ENCODE peak calls at places on chromosomes 12 and 14, in eight cellular contexts. V, U, J, X, P, T, B and D are unnamed samples.

GRCh38 chr12:94783862-94784261 is 133.5 kb upstream of the TMCC3 start:
- DNase-seq in J (peak), T (no peak), U (no peak), X (no peak), B (no peak), V (no peak), P (no peak), D (peak)

GRCh38 chr12:104329697-104330096 is 26.2 kb downstream of the EID3 start:
- DNase-seq in U (peak), J (no peak), X (no peak), P (no peak), T (no peak), V (no peak), B (no peak), D (no peak)

GRCh38 chr14:32933623-32933942 is 5.1 kb upstream of the NPAS3 start:
- DNase-seq in V (no peak), X (no peak), J (peak), B (no peak), U (no peak), P (peak), T (no peak), D (peak)

GRCh38 chr12:46744256-46744655 is 81.5 kb downstream of the SLC38A4 start:
- DNase-seq in P (no peak), B (no peak), U (no peak), V (no peak), X (no peak), J (peak), T (no peak), D (no peak)

GRCh38 chr12:116532986-116533342 is 26.2 kb upstream of the MAP1LC3B2 start:
- DNase-seq in X (no peak), U (no peak), B (no peak), T (no peak), P (no peak), V (no peak), J (no peak), D (no peak)

GRCh38 chr12:115451785-115452736 is 768.1 kb upstream of the TBX3 start:
- DNase-seq in T (peak), B (no peak), J (peak), X (no peak), P (peak), V (no peak), U (no peak), D (no peak)

GRCh38 chr14:66240112-66240511 is 246.1 kb upstream of the CCDC196 start:
- DNase-seq in B (no peak), J (peak), X (no peak), P (no peak), T (no peak), V (no peak), U (no peak), D (peak)

GRCh38 chr14:76834296-76834695 is 8.1 kb downstream of the LRRC74A start:
- DNase-seq in T (no peak), J (no peak), X (no peak), P (no peak), V (no peak), U (no peak), B (no peak), D (no peak)

GRCh38 chr12:49880756-49881390 is 22.8 kb downstream of the FAIM2 start:
- DNase-seq in J (no peak), V (no peak), B (no peak), X (no peak), T (peak), U (no peak), P (no peak), D (no peak)

GRCh38 chr12:1691123-1692007 is 495 bp downstream of the ADIPOR2 start:
- DNase-seq in U (no peak), B (no peak), T (no peak), X (peak), V (peak), P (peak), J (peak), D (no peak)

GRCh38 chr12:26748741-26749431 is 84.1 kb downstream of the ITPR2 start:
- DNase-seq in X (no peak), T (no peak), J (peak), B (no peak), V (no peak), P (peak), U (no peak), D (peak)

GRCh38 chr12:33431648-33432047 is 8.0 kb downstream of the SYT10 start:
- DNase-seq in X (no peak), B (no peak), J (no peak), V (no peak), T (no peak), P (no peak), U (no peak), D (no peak)

GRCh38 chr14:49134940-49135339 is 451.2 kb downstream of the RPS29 start:
- DNase-seq in U (peak), X (no peak), J (no peak), B (no peak), V (no peak), P (no peak), T (no peak), D (no peak)

GRCh38 chr12:27733052-27733656 is 22.5 kb downstream of the MRPS35 start:
- DNase-seq in P (peak), B (no peak), T (peak), J (peak), V (no peak), X (no peak), U (peak), D (peak)

GRCh38 chr14:84420236-84420635 is 1109.7 kb upstream of the FLRT2 start:
- DNase-seq in X (no peak), J (peak), T (no peak), P (peak), U (no peak), B (no peak), V (no peak), D (no peak)

GRCh38 chr14:67623114-67623513 is 3.4 kb downstream of the ARG2 start:
- DNase-seq in V (no peak), P (peak), X (no peak), B (no peak), T (no peak), J (peak), U (no peak), D (no peak)

GRCh38 chr14:73759183-73759713 is 45.1 kb upstream of the PNMA1 start:
- DNase-seq in T (peak), B (no peak), V (no peak), P (peak), X (no peak), U (no peak), J (peak), D (peak)

GRCh38 chr12:114681149-114681849 is 2.7 kb downstream of the TBX3 start:
- DNase-seq in X (no peak), T (peak), J (peak), P (peak), U (no peak), V (no peak), B (no peak), D (peak)

GRCh38 chr14:35992816-35993511 is 166.8 kb downstream of the BRMS1L start:
- DNase-seq in X (no peak), B (no peak), U (no peak), J (no peak), P (no peak), V (no peak), T (no peak), D (no peak)

GRCh38 chr12:39401459-39401858 is 41.5 kb downstream of the KIF21A start:
- DNase-seq in P (peak), B (no peak), U (no peak), T (no peak), V (no peak), X (no peak), J (peak), D (peak)

GRCh38 chr12:58433969-58434368 is 486.3 kb downstream of the LRIG3 start:
- DNase-seq in P (no peak), B (no peak), U (no peak), T (no peak), X (no peak), J (peak), V (no peak), D (no peak)

GRCh38 chr14:69048456-69048855 is 69.4 kb upstream of the ACTN1 start:
- DNase-seq in X (no peak), P (peak), J (peak), B (no peak), V (no peak), T (no peak), U (no peak), D (no peak)

GRCh38 chr12:52032431-52032796 is 18.8 kb upstream of the NR4A1 start:
- DNase-seq in X (peak), U (no peak), V (peak), T (no peak), P (peak), J (peak), B (peak), D (peak)

GRCh38 chr14:52067873-52068740 is 752 bp downstream of the NID2 start:
- DNase-seq in U (no peak), X (no peak), B (no peak), T (peak), V (no peak), J (peak), P (peak), D (peak)

GRCh38 chr12:105670664-105671063 is 340.2 kb downstream of the C12orf75 start:
- DNase-seq in U (no peak), P (peak), B (no peak), T (no peak), J (peak), X (no peak), V (no peak), D (no peak)

GRCh38 chr14:104724407-104724980 is 465 bp downstream of the ADSS1 start:
- DNase-seq in T (peak), V (no peak), J (no peak), X (no peak), B (no peak), U (peak), P (no peak), D (no peak)

GRCh38 chr12:3604750-3605638 is 114.0 kb downstream of the PRMT8 start:
- DNase-seq in T (peak), X (no peak), V (no peak), P (peak), J (peak), U (no peak), B (no peak), D (peak)

GRCh38 chr12:27190761-27191160 is 53.3 kb upstream of the STK38L start:
- DNase-seq in X (no peak), V (no peak), U (peak), J (peak), T (no peak), B (no peak), P (peak), D (peak)

GRCh38 chr14:102776761-102777710 is at the start of gene TRAF3:
- DNase-seq in J (peak), B (no peak), T (peak), X (peak), V (no peak), P (peak), U (peak), D (peak)

GRCh38 chr14:57317248-57317833 is 48.6 kb downstream of the AP5M1 start:
- DNase-seq in T (peak), X (peak), V (peak), P (peak), J (peak), U (peak), B (no peak), D (peak)

GRCh38 chr14:100891051-100891450 is 12.5 kb downstream of the RTL1 start:
- DNase-seq in T (no peak), B (no peak), P (no peak), X (no peak), V (no peak), U (no peak), J (no peak), D (no peak)

GRCh38 chr14:103104654-103105511 is 10.4 kb downstream of the EXOC3L4 start:
- DNase-seq in J (peak), X (peak), V (no peak), T (peak), P (peak), B (no peak), U (peak), D (peak)

GRCh38 chr14:69129264-69129880 is 23.5 kb downstream of the DCAF5 start:
- DNase-seq in P (peak), B (no peak), V (peak), X (peak), U (peak), J (peak), T (peak), D (peak)

DNA sequence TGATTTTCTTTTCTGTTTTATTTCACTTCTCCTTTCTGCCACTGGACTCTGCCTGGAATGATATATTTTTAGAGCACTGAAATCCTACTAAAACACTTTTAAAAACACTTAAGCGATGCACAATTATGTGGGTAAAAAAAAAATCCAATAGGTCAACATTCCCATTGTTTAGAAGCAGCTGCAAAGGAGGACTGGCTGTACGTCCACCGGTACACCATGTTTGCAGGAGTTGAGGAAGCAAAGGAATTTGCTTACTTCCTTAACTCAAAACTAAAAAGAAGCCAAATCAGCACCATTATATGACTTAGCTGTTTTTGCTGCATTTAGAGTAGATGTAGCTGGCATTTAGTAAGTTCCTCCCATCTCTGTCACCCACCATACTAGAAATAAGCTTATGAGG is 186.8 kb upstream of the TMTC1 start:
- DNase-seq in T (no peak), X (no peak), V (no peak), U (no peak), B (no peak), P (no peak), J (no peak), D (no peak)
- H3K4me3 ChIP-seq in T (no peak), X (no peak), V (no peak), U (no peak), B (no peak), P (no peak), J (no peak), D (no peak)

GRCh38 chr12:19707948-19708409 is 268.7 kb downstream of the AEBP2 start:
- DNase-seq in U (peak), J (peak), V (no peak), B (no peak), X (no peak), P (no peak), T (no peak), D (peak)
- TF ChIP-seq CTCF in U (no peak), J (peak), V (no peak), B (no peak), X (no peak), P (no peak), T (no peak), D (peak)

DNA sequence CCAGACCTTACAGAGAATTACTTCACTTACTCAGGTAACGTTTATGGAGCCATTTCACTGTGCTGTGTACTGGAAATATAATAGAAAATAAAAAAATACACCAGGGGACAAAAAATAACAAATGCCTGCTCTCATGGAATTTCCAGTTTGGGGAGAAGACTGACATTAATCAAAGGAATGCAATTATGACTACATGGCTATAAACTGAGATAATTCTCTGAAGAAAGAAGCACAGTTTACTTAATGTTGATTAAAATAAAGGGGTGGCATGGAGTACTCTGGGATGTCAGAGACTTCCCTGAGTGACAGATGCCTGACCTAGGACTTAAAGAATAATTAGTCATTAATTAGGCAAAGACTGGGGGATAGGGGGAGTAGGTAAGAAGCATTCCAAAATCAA is 59.0 kb downstream of the DENND5B start:
- DNase-seq in B (no peak), U (no peak), V (no peak), P (no peak), X (no peak), J (no peak), T (no peak), D (no peak)
- H3K4me3 ChIP-seq in B (no peak), U (no peak), V (no peak), P (no peak), X (no peak), J (no peak), T (no peak), D (no peak)

DNA sequence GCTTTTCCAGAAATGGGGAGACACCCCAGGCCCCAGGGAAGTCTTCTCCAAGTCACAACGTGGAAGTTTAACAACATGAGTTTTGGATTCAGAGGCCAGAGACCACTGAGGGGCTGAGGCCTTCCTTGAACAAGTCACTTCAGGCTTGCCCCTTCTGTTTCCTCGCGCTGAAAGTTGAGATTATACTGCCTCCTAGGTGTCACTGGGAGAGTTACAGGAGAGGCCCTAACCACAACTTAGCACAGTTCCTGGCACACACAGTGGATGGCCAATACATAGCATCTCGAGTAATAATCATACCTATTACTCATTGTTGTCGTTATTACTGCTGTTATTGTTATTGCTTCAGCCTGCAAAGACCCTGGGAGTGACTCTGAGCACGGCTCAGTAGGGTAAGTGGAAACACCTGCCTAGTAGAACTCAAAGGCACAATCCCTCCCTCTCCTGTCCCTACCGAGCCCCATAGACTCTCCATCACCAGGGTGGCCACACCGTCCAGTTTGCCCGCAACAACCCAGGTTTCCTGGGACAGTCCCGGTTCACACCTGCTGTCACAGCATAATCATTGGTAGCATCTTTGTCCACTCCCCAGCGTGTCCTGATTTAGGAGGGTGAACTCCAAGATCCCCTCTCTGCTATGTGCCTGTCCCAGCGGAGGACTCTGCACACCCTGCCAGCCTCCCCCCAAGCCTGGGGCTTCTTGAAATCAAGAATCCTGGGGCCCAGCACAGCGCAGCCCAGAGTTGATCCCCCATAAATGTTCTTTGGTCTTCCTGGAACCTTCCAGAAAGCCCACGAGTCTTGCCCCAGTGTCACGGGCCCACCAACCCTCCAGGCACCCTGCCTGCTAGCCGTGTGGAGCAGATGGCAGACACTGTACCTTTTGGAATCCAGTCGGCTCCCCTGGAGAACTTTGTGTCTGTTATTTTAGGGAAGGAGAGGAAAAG is 85.0 kb downstream of the SYNE3 start:
- DNase-seq in P (peak), V (no peak), B (no peak), X (no peak), J (peak), U (peak), T (no peak), D (peak)
- TF ChIP-seq CTCF in P (peak), V (no peak), B (peak), X (peak), J (peak), U (peak), T (no peak), D (peak)

GRCh38 chr12:25645421-25645820 is 92.3 kb upstream of the LMNTD1 start:
- DNase-seq in P (no peak), X (no peak), V (no peak), U (no peak), B (no peak), T (no peak), J (no peak), D (no peak)

GRCh38 chr12:25644964-25645363 is 91.9 kb upstream of the LMNTD1 start:
- DNase-seq in J (no peak), X (no peak), P (no peak), V (no peak), B (no peak), T (no peak), U (no peak), D (peak)

GRCh38 chr12:25653487-25654175 is 100.5 kb upstream of the LMNTD1 start:
- DNase-seq in P (peak), X (no peak), B (no peak), V (peak), J (peak), T (no peak), U (no peak), D (no peak)

GRCh38 chr12:25648460-25648859 is 95.4 kb upstream of the LMNTD1 start:
- DNase-seq in V (peak), X (no peak), B (no peak), J (peak), P (peak), T (no peak), U (peak), D (peak)
- H3K4me3 ChIP-seq in V (no peak), X (no peak), B (no peak), J (peak), P (no peak), T (no peak), U (no peak), D (peak)

DNA sequence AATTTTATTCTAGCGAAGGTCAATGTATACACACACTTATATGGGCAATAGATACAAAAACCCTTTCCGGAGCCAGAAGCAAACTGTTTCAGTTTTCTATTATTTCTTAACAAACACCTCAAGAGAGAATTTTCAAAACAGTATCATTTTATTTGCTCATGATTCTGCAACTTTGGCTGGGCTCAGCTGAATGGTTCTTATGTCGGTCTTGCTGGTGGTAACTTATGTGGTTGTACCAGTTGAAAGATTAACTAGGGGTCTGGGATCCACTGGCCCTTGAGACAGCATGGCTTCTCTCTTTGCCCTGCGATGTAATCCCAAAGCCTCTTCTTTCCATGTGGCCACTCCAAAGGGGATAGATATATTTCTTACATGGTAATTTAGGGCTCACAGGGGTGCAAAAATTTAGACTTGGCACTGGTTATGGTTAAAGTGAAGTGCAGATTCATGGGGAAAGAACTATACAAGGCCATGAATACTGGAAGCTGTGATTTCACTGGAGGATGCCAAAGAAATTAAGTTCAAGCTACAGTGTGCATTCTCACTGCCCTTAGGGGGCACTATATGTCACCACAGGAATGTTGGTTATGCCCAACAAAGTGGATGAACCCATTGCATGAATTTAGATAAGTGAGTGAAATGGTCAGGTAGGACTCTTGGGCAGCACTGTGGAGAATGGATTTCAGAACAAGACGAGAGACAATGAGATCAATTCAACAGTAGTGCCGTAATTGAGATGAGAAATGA is 94.3 kb upstream of the NAV3 start:
- DNase-seq in X (no peak), P (no peak), J (no peak), U (peak), V (no peak), T (no peak), B (no peak), D (no peak)
- TF ChIP-seq CTCF in X (no peak), P (no peak), J (no peak), U (no peak), V (no peak), T (no peak), B (no peak), D (no peak)

GRCh38 chr12:31519525-31519924 is 71.4 kb downstream of the DENND5B start:
- DNase-seq in P (no peak), B (no peak), V (no peak), J (no peak), U (no peak), T (no peak), X (no peak), D (no peak)

GRCh38 chr12:31517994-31518393 is 72.9 kb downstream of the DENND5B start:
- DNase-seq in X (no peak), J (peak), B (no peak), P (no peak), T (no peak), V (no peak), U (no peak), D (peak)

GRCh38 chr12:31516702-31517101 is 74.2 kb downstream of the DENND5B start:
- DNase-seq in J (no peak), V (no peak), U (no peak), T (no peak), P (no peak), B (no peak), X (no peak), D (no peak)

GRCh38 chr12:31521972-31522371 is 69.0 kb downstream of the DENND5B start:
- DNase-seq in U (peak), X (no peak), T (no peak), B (no peak), V (no peak), J (no peak), P (no peak), D (peak)

GRCh38 chr12:31518680-31519227 is 72.2 kb downstream of the DENND5B start:
- DNase-seq in J (peak), T (no peak), U (peak), B (no peak), X (no peak), V (no peak), P (peak), D (peak)
- H3K4me3 ChIP-seq in J (peak), T (no peak), U (peak), B (peak), X (no peak), V (no peak), P (no peak), D (no peak)